ENCODE peak calls at places on chromosome X, in five cellular contexts. I, A, N, V and K are unnamed samples.

GRCh38 chrX:29872831-29873230 is 342.5 kb upstream of the MAGEB2 start:
- DNase-seq in A (no peak), I (no peak), V (no peak), N (no peak), K (no peak)

GRCh38 chrX:69062493-69062892 is 102.8 kb downstream of the PJA1 start:
- DNase-seq in N (no peak), A (no peak), V (no peak), I (no peak), K (no peak)

GRCh38 chrX:30278365-30278764 is 30.8 kb downstream of the NR0B1 start:
- DNase-seq in N (peak), I (no peak), A (peak), V (no peak), K (no peak)

GRCh38 chrX:1453390-1453783 is 678 bp upstream of the ASMTL start:
- DNase-seq in I (no peak), N (no peak), A (no peak), V (peak), K (no peak)

GRCh38 chrX:31117195-31117594 is 45.4 kb upstream of the FTHL17 start:
- DNase-seq in I (no peak), A (no peak), N (peak), V (no peak), K (no peak)

GRCh38 chrX:74232859-74233258 is 71.1 kb upstream of the ZCCHC13 start:
- DNase-seq in A (peak), I (no peak), V (no peak), N (peak), K (peak)

GRCh38 chrX:11580789-11581188 is 84.9 kb downstream of the ARHGAP6 start:
- DNase-seq in V (no peak), A (no peak), N (no peak), I (no peak), K (no peak)

GRCh38 chrX:17596051-17596450 is 141.2 kb upstream of the SCML1 start:
- DNase-seq in I (no peak), N (no peak), A (peak), V (no peak), K (no peak)

GRCh38 chrX:63275127-63275526 is 76.0 kb downstream of the SPIN4 start:
- DNase-seq in N (peak), I (peak), A (peak), V (no peak), K (peak)

GRCh38 chrX:68503830-68504229 is 5.0 kb downstream of the YIPF6 start:
- DNase-seq in V (no peak), N (peak), A (no peak), I (no peak), K (no peak)

GRCh38 chrX:50635162-50635561 is 164.5 kb upstream of the DGKK start:
- DNase-seq in A (no peak), I (no peak), N (no peak), V (no peak), K (no peak)

GRCh38 chrX:17164936-17165335 is 210.1 kb upstream of the NHS start:
- DNase-seq in N (no peak), A (no peak), V (no peak), I (no peak), K (no peak)

GRCh38 chrX:96564595-96564994 is 120.0 kb upstream of the DIAPH2 start:
- DNase-seq in N (peak), V (no peak), I (no peak), A (no peak), K (peak)

GRCh38 chrX:47091149-47091775 is 13.0 kb downstream of the RGN start:
- DNase-seq in A (peak), N (peak), I (no peak), V (no peak), K (no peak)

GRCh38 chrX:153571159-153571908 is 27.6 kb downstream of the CCNQ start:
- DNase-seq in A (no peak), V (no peak), I (peak), N (no peak), K (no peak)

GRCh38 chrX:275967-276587 is 5.1 kb upstream of the PLCXD1 start:
- DNase-seq in I (peak), A (peak), V (peak), N (peak), K (peak)

GRCh38 chrX:129779747-129780146 is at the start of gene SASH3:
- DNase-seq in V (peak), N (no peak), A (no peak), I (no peak), K (no peak)

GRCh38 chrX:129493643-129494042 is 29.6 kb downstream of the SMARCA1 start:
- DNase-seq in N (peak), I (no peak), A (peak), V (no peak), K (no peak)

GRCh38 chrX:103550415-103551051 is 31.2 kb upstream of the RAB40A start:
- DNase-seq in I (no peak), N (no peak), A (no peak), V (no peak), K (no peak)

GRCh38 chrX:131588995-131589394 is 45.1 kb downstream of the OR13H1 start:
- DNase-seq in N (no peak), I (no peak), V (no peak), A (peak), K (no peak)

GRCh38 chrX:45621356-45622041 is 420.8 kb upstream of the DIPK2B start:
- DNase-seq in I (no peak), V (no peak), N (peak), A (peak), K (peak)

GRCh38 chrX:136584545-136584944 is 52.5 kb downstream of the VGLL1 start:
- DNase-seq in I (no peak), A (no peak), V (no peak), N (no peak), K (no peak)

GRCh38 chrX:120016068-120016441 is 61.4 kb downstream of the RHOXF2B start:
- DNase-seq in I (no peak), A (no peak), N (no peak), V (no peak), K (no peak)

GRCh38 chrX:139692506-139692849 is 15.5 kb downstream of the MCF2 start:
- DNase-seq in I (no peak), V (no peak), N (peak), A (no peak), K (no peak)

GRCh38 chrX:147550217-147550616 is 361.5 kb upstream of the FMR1 start:
- DNase-seq in N (no peak), V (no peak), I (peak), A (no peak), K (no peak)